ENCODE peak calls at places on chromosomes 13 and 19, in four cellular contexts. N is AG04450, H is neural crest cell, A is MM.1S. R is an unnamed sample.

GRCh38 chr13:59318320-59318930 is 845.3 kb downstream of the DIAPH3 start:
- DNase-seq in A (peak), H (peak), N (peak), R (peak)

GRCh38 chr13:111210082-111210481 is 95.0 kb downstream of the ARHGEF7 start:
- DNase-seq in N (no peak), A (no peak), H (no peak), R (no peak)

GRCh38 chr19:55640043-55640576 is 692 bp upstream of the ZNF580 start:
- DNase-seq in A (no peak), H (no peak), N (no peak), R (no peak)

GRCh38 chr19:4338441-4339350 is at the start of gene STAP2:
- DNase-seq in H (no peak), A (peak), N (no peak), R (no peak)

GRCh38 chr13:37202264-37202663 is 96.8 kb upstream of the CSNK1A1L start:
- DNase-seq in N (peak), A (no peak), H (no peak), R (no peak)

GRCh38 chr13:34025746-34026145 is 207.8 kb downstream of the RFC3 start:
- DNase-seq in H (no peak), N (no peak), A (no peak), R (no peak)

GRCh38 chr19:49229416-49229815 is 71.8 kb downstream of the TRPM4 start:
- DNase-seq in A (no peak), N (no peak), H (no peak), R (no peak)

GRCh38 chr19:50460161-50460765 is 16.0 kb upstream of the EMC10 start:
- DNase-seq in A (peak), N (no peak), H (no peak), R (no peak)

GRCh38 chr13:103471896-103472295 is 405.7 kb upstream of the SLC10A2 start:
- DNase-seq in H (no peak), N (no peak), A (no peak), R (no peak)

GRCh38 chr19:12884926-12885748 is 1.9 kb downstream of the KLF1 start:
- DNase-seq in A (peak), N (no peak), H (peak), R (peak)

GRCh38 chr19:52258426-52258825 is 11.0 kb upstream of the ZNF766 start:
- DNase-seq in A (no peak), H (no peak), N (no peak), R (no peak)

GRCh38 chr19:50877338-50877737 is 4.1 kb downstream of the KLK2 start:
- DNase-seq in N (no peak), A (no peak), H (no peak), R (no peak)

GRCh38 chr13:99926014-99926731 is 45.4 kb downstream of the ZIC5 start:
- DNase-seq in N (no peak), A (no peak), H (no peak), R (no peak)

GRCh38 chr13:41361501-41361900 is 50.4 kb downstream of the NAA16 start:
- DNase-seq in N (no peak), A (no peak), H (no peak), R (no peak)

GRCh38 chr13:49219647-49220034 is 497 bp upstream of the MLNR start:
- DNase-seq in N (no peak), A (no peak), H (no peak), R (no peak)

GRCh38 chr13:59531571-59532091 is 632.1 kb downstream of the DIAPH3 start:
- DNase-seq in H (no peak), A (no peak), N (peak), R (no peak)

GRCh38 chr19:48807590-48808308 is 3.1 kb downstream of the BCAT2 start:
- DNase-seq in N (no peak), A (no peak), H (no peak), R (no peak)

GRCh38 chr13:109146912-109147624 is 517.7 kb downstream of the MYO16 start:
- DNase-seq in H (no peak), A (no peak), N (peak), R (no peak)

GRCh38 chr13:64428196-64428595 is 2801.9 kb downstream of the PCDH9 start:
- DNase-seq in A (no peak), N (peak), H (no peak), R (no peak)

GRCh38 chr19:42693760-42694350 is 46.4 kb downstream of the PSG3 start:
- DNase-seq in A (peak), N (peak), H (no peak), R (no peak)

GRCh38 chr19:13995017-13995728 is 10.9 kb downstream of the RFX1 start:
- DNase-seq in H (no peak), N (no peak), A (no peak), R (no peak)

GRCh38 chr19:13398780-13399726 is 107.2 kb downstream of the CACNA1A start:
- DNase-seq in A (no peak), N (peak), H (no peak), R (no peak)

GRCh38 chr13:73767747-73768315 is 366.4 kb downstream of the KLF12 start:
- DNase-seq in A (no peak), N (no peak), H (peak), R (no peak)

GRCh38 chr13:109680288-109680687 is 106.1 kb downstream of the IRS2 start:
- DNase-seq in A (no peak), H (no peak), N (no peak), R (no peak)

GRCh38 chr13:111622051-111622531 is 301.6 kb downstream of the TEX29 start:
- DNase-seq in H (no peak), N (no peak), A (no peak), R (no peak)

GRCh38 chr13:91054902-91055301 is 292.6 kb upstream of the MIR17HG start:
- DNase-seq in A (no peak), N (no peak), H (no peak), R (no peak)

GRCh38 chr13:37868691-37869505 is 674 bp downstream of the TRPC4 start:
- DNase-seq in A (no peak), H (peak), N (no peak), R (no peak)

GRCh38 chr19:51607920-51608562 is 22.2 kb downstream of the SIGLEC5 start:
- DNase-seq in A (peak), N (peak), H (peak), R (peak)

GRCh38 chr19:2274937-2275535 is 6.9 kb downstream of the PEAK3 start:
- DNase-seq in H (peak), N (no peak), A (peak), R (no peak)
- TF ChIP-seq CTCF in H (peak), N (peak), A (peak), R (peak)

GRCh38 chr19:47432499-47432898 is 13.2 kb upstream of the MEIS3 start:
- DNase-seq in A (no peak), N (no peak), H (no peak), R (no peak)

GRCh38 chr19:47429140-47429793 is 9.9 kb upstream of the MEIS3 start:
- DNase-seq in A (no peak), H (no peak), N (no peak), R (no peak)

GRCh38 chr19:47432091-47432490 is 12.8 kb upstream of the MEIS3 start:
- DNase-seq in N (no peak), A (no peak), H (no peak), R (no peak)

GRCh38 chr19:47428177-47428894 is 9.0 kb upstream of the MEIS3 start:
- DNase-seq in H (peak), A (peak), N (peak), R (peak)

GRCh38 chr19:47430041-47430802 is 10.9 kb upstream of the MEIS3 start:
- DNase-seq in A (no peak), N (no peak), H (no peak), R (peak)
- TF ChIP-seq CTCF in A (no peak), N (peak), H (peak), R (peak)

GRCh38 chr13:101945435-101945834 is 456.4 kb downstream of the FGF14 start:
- DNase-seq in A (no peak), N (no peak), H (no peak), R (no peak)
- TF ChIP-seq CTCF in A (no peak), N (no peak), H (no peak), R (no peak)

GRCh38 chr19:17488593-17489391 is 18.5 kb downstream of the SLC27A1 start:
- DNase-seq in H (peak), N (no peak), A (peak), R (peak)
- TF ChIP-seq CTCF in H (peak), N (no peak), A (peak), R (peak)

DNA sequence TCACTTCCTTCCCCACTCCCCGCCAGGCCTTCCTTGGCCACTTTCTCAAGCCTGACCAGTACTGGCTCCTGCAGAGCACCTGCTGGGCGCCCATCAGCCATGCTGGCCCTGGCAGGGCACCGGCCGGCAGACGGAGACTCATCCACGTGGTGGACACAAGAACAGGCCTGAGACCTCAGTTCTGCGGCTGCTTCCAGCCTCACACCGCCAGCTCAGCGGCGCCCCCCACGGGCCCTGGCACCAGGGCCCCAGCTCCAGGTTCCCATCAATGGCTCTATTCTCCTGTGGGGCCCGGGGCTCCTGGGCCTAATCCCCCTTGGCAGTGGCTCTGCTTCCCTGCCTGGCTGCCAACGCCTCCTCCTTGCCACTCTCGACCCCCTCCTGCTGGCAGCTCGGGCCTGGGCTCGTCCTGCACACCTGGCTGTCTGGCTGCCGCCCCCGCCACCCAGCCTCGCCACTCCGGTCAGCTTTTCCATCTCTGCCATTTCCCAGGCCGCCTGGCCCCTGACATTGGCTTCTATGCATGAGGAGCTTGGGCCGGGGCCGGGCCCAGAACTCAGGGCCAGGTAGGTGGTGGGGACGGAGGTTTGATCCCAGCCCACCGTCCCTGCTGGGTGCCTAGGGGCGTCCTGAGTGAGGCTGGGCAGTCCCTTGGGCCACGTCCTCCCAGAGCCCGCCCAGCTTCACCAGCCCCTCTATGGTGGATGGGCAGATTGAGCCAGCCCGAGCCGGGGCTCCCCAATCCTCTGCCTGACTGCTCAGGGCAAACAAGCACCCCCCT is 6.2 kb downstream of the NDUFA11 start:
- DNase-seq in H (no peak), N (no peak), A (no peak), R (no peak)
- TF ChIP-seq CTCF in H (no peak), N (no peak), A (no peak), R (no peak)